ENCODE peak calls at places on chromosomes 12 and 14, in nine cellular contexts. V is HCT116; T is lung; J is sigmoid colon; K is left lung; Y is naive thymus-derived CD4-positive, alpha-beta T cell; G is stomach; O is uterus; R is CD4-positive, CD25-positive, alpha-beta regulatory T cell. P is an unnamed sample.

GRCh38 chr12:102730996-102731395 is 186.0 kb downstream of the PAH start:
- DNase-seq in K (no peak), J (no peak), V (no peak), T (no peak), R (no peak), O (no peak), G (no peak), Y (no peak), P (no peak)

GRCh38 chr14:94936411-94936892 is 166.5 kb upstream of the GSC start:
- DNase-seq in R (no peak), V (no peak), O (peak; percentile 60), Y (no peak), T (peak; percentile 32), G (peak; percentile 79), K (peak; percentile 43), J (peak; percentile 94), P (peak; percentile 83)

GRCh38 chr12:97912943-97913342 is 450.3 kb downstream of the RMST start:
- DNase-seq in Y (no peak), T (no peak), R (no peak), G (no peak), O (no peak), J (no peak), K (no peak), V (no peak), P (no peak)

GRCh38 chr14:50920482-50921225 is 23.6 kb downstream of the PYGL start:
- DNase-seq in R (no peak), G (no peak), O (no peak), K (no peak), T (no peak), V (no peak), J (no peak), Y (no peak), P (no peak)

GRCh38 chr14:83638725-83639124 is 1891.2 kb upstream of the FLRT2 start:
- DNase-seq in V (no peak), Y (no peak), J (no peak), T (no peak), G (no peak), K (no peak), O (no peak), R (no peak), P (no peak)

GRCh38 chr12:75554556-75554880 is 43.1 kb upstream of the KRR1 start:
- DNase-seq in K (no peak), J (no peak), T (no peak), V (no peak), G (no peak), Y (no peak), R (no peak), O (no peak), P (no peak)

GRCh38 chr14:92352158-92352985 is 29.4 kb downstream of the SLC24A4 start:
- DNase-seq in G (no peak), J (no peak), O (no peak), V (peak; percentile 40), T (no peak), K (no peak), R (no peak), Y (no peak), P (no peak)

GRCh38 chr14:22520235-22520634 is 68.8 kb downstream of the DAD1 start:
- DNase-seq in J (no peak), Y (no peak), V (no peak), K (no peak), G (no peak), T (no peak), O (peak; percentile 74), R (no peak), P (peak; percentile 24)

GRCh38 chr14:64186231-64187129 is 107.7 kb downstream of the ESR2 start:
- DNase-seq in K (no peak), T (no peak), J (no peak), R (no peak), V (no peak), G (peak; percentile 70), O (no peak), Y (no peak), P (no peak)

GRCh38 chr12:5043589-5044419 is at the start of gene KCNA5:
- DNase-seq in V (no peak), J (peak; percentile 77), T (no peak), K (no peak), Y (no peak), O (no peak), R (no peak), G (no peak), P (peak; percentile 79)

GRCh38 chr12:123363743-123364531 is 710 bp downstream of the SBNO1 start:
- DNase-seq in K (peak; percentile 47), Y (no peak), G (peak; percentile 27), R (no peak), J (peak; percentile 69), T (peak; percentile 31), V (no peak), O (no peak), P (no peak)

GRCh38 chr14:24260026-24260779 is 2.8 kb downstream of the TGM1 start:
- DNase-seq in V (no peak), R (no peak), Y (no peak), K (no peak), J (no peak), T (no peak), O (no peak), G (no peak), P (no peak)

GRCh38 chr12:92927055-92927435 is 2.0 kb downstream of the EEA1 start:
- DNase-seq in K (no peak), G (no peak), Y (no peak), O (no peak), R (peak; percentile 33), V (no peak), J (no peak), T (no peak), P (no peak)

GRCh38 chr12:124046206-124046740 is 73.3 kb downstream of the ZNF664 start:
- DNase-seq in K (no peak), O (no peak), T (no peak), Y (no peak), G (no peak), J (no peak), V (no peak), R (no peak), P (no peak)

GRCh38 chr14:103091041-103091882 is 3.3 kb upstream of the EXOC3L4 start:
- DNase-seq in G (peak; percentile 75), R (peak; percentile 56), J (no peak), K (no peak), V (no peak), T (peak; percentile 53), O (no peak), Y (peak; percentile 38), P (no peak)

GRCh38 chr12:106780010-106780625 is 5.6 kb downstream of the RIC8B start:
- DNase-seq in K (no peak), G (no peak), O (no peak), Y (no peak), V (no peak), T (no peak), J (no peak), R (no peak), P (no peak)

GRCh38 chr12:131862600-131862993 is 31.8 kb upstream of the ULK1 start:
- DNase-seq in R (no peak), V (no peak), O (no peak), Y (no peak), G (no peak), T (no peak), K (no peak), J (no peak), P (no peak)

GRCh38 chr12:96274331-96274730 is 80.2 kb downstream of the ELK3 start:
- DNase-seq in T (no peak), G (no peak), R (no peak), O (no peak), Y (no peak), V (no peak), K (no peak), J (no peak), P (no peak)

GRCh38 chr12:22014783-22015144 is 31.3 kb upstream of the CMAS start:
- DNase-seq in J (no peak), Y (no peak), K (no peak), G (no peak), V (no peak), R (no peak), O (no peak), T (no peak), P (no peak)

GRCh38 chr14:67800743-67801142 is 15.6 kb downstream of the ZFYVE26 start:
- DNase-seq in Y (no peak), V (no peak), O (no peak), T (no peak), J (no peak), R (no peak), G (no peak), K (no peak), P (no peak)
- H3K36me3 ChIP-seq in Y (peaks cover 46% of the 10 kb centered on the region), V (peaks cover 33% of the 10 kb centered on the region), O (no peaks in the 10 kb centered on the region), T (peaks cover 39% of the 10 kb centered on the region), J (peaks cover 100% of the 10 kb centered on the region), R (peaks cover 77% of the 10 kb centered on the region), G (peaks cover 62% of the 10 kb centered on the region), K (peaks cover 100% of the 10 kb centered on the region), P (peaks cover 95% of the 10 kb centered on the region)

DNA sequence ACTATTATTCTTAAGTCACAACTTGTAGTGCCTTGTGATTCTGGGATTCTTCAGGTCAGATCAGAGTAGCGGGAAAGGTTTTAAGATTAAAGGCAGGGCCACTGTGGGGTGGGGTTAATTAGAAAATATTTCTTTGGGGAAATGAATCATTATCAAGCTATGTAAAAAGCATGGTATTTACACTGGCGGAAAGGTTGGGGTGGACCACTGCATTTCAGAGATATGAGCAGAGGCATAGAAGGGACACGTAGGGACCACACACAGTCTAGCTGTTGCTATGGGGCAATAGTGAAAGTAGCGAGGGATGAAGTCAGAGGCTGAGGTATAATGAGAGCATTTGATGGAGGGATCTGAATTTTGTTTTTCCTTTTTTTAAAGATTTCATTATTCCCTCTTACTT is 31.7 kb upstream of the KCNH3 start:
- DNase-seq in O (no peak), R (no peak), Y (no peak), K (no peak), G (no peak), V (peak; percentile 76), T (no peak), J (no peak), P (no peak)
- H3K4me1 ChIP-seq in O (no peaks in the 10 kb centered on the region), R (no peaks in the 10 kb centered on the region), Y (no peaks in the 10 kb centered on the region), K (no peaks in the 10 kb centered on the region), G (no peaks in the 10 kb centered on the region), V (peaks cover 99% of the 10 kb centered on the region), T (no peaks in the 10 kb centered on the region), J (no peaks in the 10 kb centered on the region), P (no peaks in the 10 kb centered on the region)

GRCh38 chr14:67524152-67524963 is 8.7 kb upstream of the PLEKHH1 start:
- DNase-seq in R (no peak), O (no peak), T (no peak), K (no peak), V (no peak), Y (no peak), G (no peak), J (peak; percentile 29), P (no peak)
- H3K36me3 ChIP-seq in R (no peaks in the 10 kb centered on the region), O (no peaks in the 10 kb centered on the region), T (no peaks in the 10 kb centered on the region), K (no peaks in the 10 kb centered on the region), V (no peaks in the 10 kb centered on the region), Y (no peaks in the 10 kb centered on the region), G (no peaks in the 10 kb centered on the region), J (no peaks in the 10 kb centered on the region), P (no peaks in the 10 kb centered on the region)

DNA sequence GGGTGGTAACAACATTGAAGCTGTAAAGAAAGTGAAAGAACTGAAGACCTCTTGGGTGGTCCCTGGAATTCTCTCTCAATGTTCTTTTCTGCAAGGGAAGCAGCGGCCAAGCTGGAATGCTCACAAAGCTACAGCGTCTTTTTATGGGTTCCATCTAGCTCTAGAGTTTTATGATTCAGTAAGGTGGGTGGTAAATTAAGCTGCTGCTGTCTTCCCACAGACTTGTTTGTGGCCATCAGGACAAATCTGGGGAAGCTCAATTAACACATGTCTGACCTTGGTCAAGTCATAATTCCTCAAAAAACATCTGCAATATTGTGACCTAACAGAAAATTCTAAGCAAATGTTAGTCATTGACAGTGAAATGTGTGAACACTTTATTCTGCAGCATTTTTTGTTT is 139.1 kb downstream of the MED13L start:
- DNase-seq in J (no peak), O (no peak), G (no peak), Y (no peak), V (no peak), R (no peak), T (no peak), K (no peak), P (no peak)
- H3K4me1 ChIP-seq in J (no peaks in the 10 kb centered on the region), O (peaks cover 5% of the 10 kb centered on the region), G (peaks cover 38% of the 10 kb centered on the region), Y (peaks cover 5% of the 10 kb centered on the region), V (peaks cover 72% of the 10 kb centered on the region), R (peaks cover 13% of the 10 kb centered on the region), T (peaks cover 11% of the 10 kb centered on the region), K (peaks cover 8% of the 10 kb centered on the region), P (peaks cover 8% of the 10 kb centered on the region)